ENCODE peak calls at places on chromosome 9, in nine cellular contexts. One of them, this sample, is unnamed.

GRCh38 chr9:92807031-92807756 is 42.6 kb upstream of the BICD2 start:
- DNase-seq in effector CD4-positive, alpha-beta T cell: no peak
- DNase-seq in endothelial cell: no peak
- DNase-seq in T-helper 1 cell: no peak
- DNase-seq in AG10803: no peak
- DNase-seq in NCI-H510A: no peak
- DNase-seq in NCI-H1092 treated with DMSO at 0.1 percent for 48 hours: no peak
- DNase-seq in MM.1S: no peak
- DNase-seq in epithelial cell of esophagus: no peak
- DNase-seq in this sample: no peak

GRCh38 chr9:130880599-130881220 is 15.9 kb downstream of the QRFP start:
- DNase-seq in NCI-H510A: no peak
- DNase-seq in T-helper 1 cell: no peak
- DNase-seq in endothelial cell: no peak
- DNase-seq in NCI-H1092 treated with DMSO at 0.1 percent for 48 hours: no peak
- DNase-seq in effector CD4-positive, alpha-beta T cell: no peak
- DNase-seq in MM.1S: no peak
- DNase-seq in epithelial cell of esophagus: no peak
- DNase-seq in AG10803: no peak
- DNase-seq in this sample: no peak

GRCh38 chr9:115170674-115171073 is 52.7 kb upstream of the TNC start:
- DNase-seq in T-helper 1 cell: no peak
- DNase-seq in MM.1S: no peak
- DNase-seq in effector CD4-positive, alpha-beta T cell: no peak
- DNase-seq in endothelial cell: no peak
- DNase-seq in NCI-H510A: no peak
- DNase-seq in epithelial cell of esophagus: peak; percentile 81
- DNase-seq in NCI-H1092 treated with DMSO at 0.1 percent for 48 hours: no peak
- DNase-seq in AG10803: peak; percentile 54
- DNase-seq in this sample: no peak

GRCh38 chr9:135744333-135745070 is 42.5 kb downstream of the KCNT1 start:
- DNase-seq in AG10803: no peak
- DNase-seq in NCI-H510A: no peak
- DNase-seq in epithelial cell of esophagus: no peak
- DNase-seq in MM.1S: no peak
- DNase-seq in T-helper 1 cell: no peak
- DNase-seq in effector CD4-positive, alpha-beta T cell: no peak
- DNase-seq in NCI-H1092 treated with DMSO at 0.1 percent for 48 hours: no peak
- DNase-seq in endothelial cell: no peak
- DNase-seq in this sample: no peak

GRCh38 chr9:130768265-130768664 is 66.8 kb upstream of the ABL1 start:
- DNase-seq in effector CD4-positive, alpha-beta T cell: no peak
- DNase-seq in NCI-H1092 treated with DMSO at 0.1 percent for 48 hours: no peak
- DNase-seq in epithelial cell of esophagus: no peak
- DNase-seq in AG10803: peak; percentile 37
- DNase-seq in endothelial cell: peak; percentile 19
- DNase-seq in T-helper 1 cell: no peak
- DNase-seq in NCI-H510A: no peak
- DNase-seq in MM.1S: no peak
- DNase-seq in this sample: no peak

GRCh38 chr9:89675403-89675771 is 70.6 kb downstream of the GADD45G start:
- DNase-seq in NCI-H1092 treated with DMSO at 0.1 percent for 48 hours: no peak
- DNase-seq in effector CD4-positive, alpha-beta T cell: no peak
- DNase-seq in T-helper 1 cell: no peak
- DNase-seq in epithelial cell of esophagus: no peak
- DNase-seq in NCI-H510A: no peak
- DNase-seq in MM.1S: no peak
- DNase-seq in endothelial cell: no peak
- DNase-seq in AG10803: no peak
- DNase-seq in this sample: no peak

GRCh38 chr9:129484325-129485000 is 136.4 kb downstream of the C9orf50 start:
- DNase-seq in effector CD4-positive, alpha-beta T cell: no peak
- DNase-seq in MM.1S: no peak
- DNase-seq in epithelial cell of esophagus: no peak
- DNase-seq in NCI-H1092 treated with DMSO at 0.1 percent for 48 hours: no peak
- DNase-seq in T-helper 1 cell: no peak
- DNase-seq in endothelial cell: no peak
- DNase-seq in NCI-H510A: no peak
- DNase-seq in AG10803: no peak
- DNase-seq in this sample: no peak

GRCh38 chr9:30673132-30673531 is 1711.3 kb upstream of the ACO1 start:
- DNase-seq in endothelial cell: no peak
- DNase-seq in effector CD4-positive, alpha-beta T cell: no peak
- DNase-seq in T-helper 1 cell: no peak
- DNase-seq in NCI-H510A: no peak
- DNase-seq in NCI-H1092 treated with DMSO at 0.1 percent for 48 hours: no peak
- DNase-seq in MM.1S: peak; percentile 52
- DNase-seq in epithelial cell of esophagus: peak; percentile 70
- DNase-seq in AG10803: no peak
- DNase-seq in this sample: no peak

GRCh38 chr9:63859475-63860215 is 1425.4 kb downstream of the FOXD4L5 start:
- DNase-seq in effector CD4-positive, alpha-beta T cell: no peak
- DNase-seq in endothelial cell: no peak
- DNase-seq in NCI-H1092 treated with DMSO at 0.1 percent for 48 hours: no peak
- DNase-seq in T-helper 1 cell: no peak
- DNase-seq in epithelial cell of esophagus: peak; percentile 8
- DNase-seq in AG10803: no peak
- DNase-seq in MM.1S: peak; percentile 6
- DNase-seq in NCI-H510A: no peak
- DNase-seq in this sample: no peak

GRCh38 chr9:17216011-17216410 is 81.2 kb downstream of the CNTLN start:
- DNase-seq in MM.1S: no peak
- DNase-seq in effector CD4-positive, alpha-beta T cell: no peak
- DNase-seq in endothelial cell: no peak
- DNase-seq in AG10803: no peak
- DNase-seq in NCI-H510A: no peak
- DNase-seq in epithelial cell of esophagus: peak; percentile 81
- DNase-seq in NCI-H1092 treated with DMSO at 0.1 percent for 48 hours: no peak
- DNase-seq in T-helper 1 cell: no peak
- DNase-seq in this sample: no peak

GRCh38 chr9:93090091-93090655 is 5.8 kb upstream of the CARD19 start:
- DNase-seq in MM.1S: no peak
- DNase-seq in NCI-H510A: no peak
- DNase-seq in endothelial cell: no peak
- DNase-seq in AG10803: no peak
- DNase-seq in NCI-H1092 treated with DMSO at 0.1 percent for 48 hours: no peak
- DNase-seq in epithelial cell of esophagus: no peak
- DNase-seq in effector CD4-positive, alpha-beta T cell: no peak
- DNase-seq in T-helper 1 cell: no peak
- DNase-seq in this sample: no peak

GRCh38 chr9:112582371-112582770 is 95.7 kb downstream of the KIAA1958 start:
- DNase-seq in epithelial cell of esophagus: peak; percentile 69
- DNase-seq in MM.1S: no peak
- DNase-seq in NCI-H510A: no peak
- DNase-seq in T-helper 1 cell: no peak
- DNase-seq in AG10803: no peak
- DNase-seq in effector CD4-positive, alpha-beta T cell: no peak
- DNase-seq in endothelial cell: no peak
- DNase-seq in NCI-H1092 treated with DMSO at 0.1 percent for 48 hours: no peak
- DNase-seq in this sample: no peak

GRCh38 chr9:116166713-116167112 is 13.1 kb downstream of the PAPPA start:
- DNase-seq in epithelial cell of esophagus: no peak
- DNase-seq in NCI-H510A: no peak
- DNase-seq in effector CD4-positive, alpha-beta T cell: no peak
- DNase-seq in T-helper 1 cell: no peak
- DNase-seq in MM.1S: no peak
- DNase-seq in NCI-H1092 treated with DMSO at 0.1 percent for 48 hours: no peak
- DNase-seq in AG10803: no peak
- DNase-seq in endothelial cell: no peak
- DNase-seq in this sample: no peak

GRCh38 chr9:111481885-111482636 is 2.1 kb downstream of the ECPAS start:
- DNase-seq in AG10803: peak; percentile 32
- DNase-seq in T-helper 1 cell: no peak
- DNase-seq in MM.1S: no peak
- DNase-seq in NCI-H510A: peak; percentile 46
- DNase-seq in NCI-H1092 treated with DMSO at 0.1 percent for 48 hours: peak; percentile 60
- DNase-seq in epithelial cell of esophagus: peak; percentile 47
- DNase-seq in endothelial cell: no peak
- DNase-seq in effector CD4-positive, alpha-beta T cell: no peak
- DNase-seq in this sample: no peak

GRCh38 chr9:133701981-133702797 is 36.0 kb downstream of the SARDH start:
- DNase-seq in NCI-H1092 treated with DMSO at 0.1 percent for 48 hours: no peak
- DNase-seq in NCI-H510A: peak; percentile 61
- DNase-seq in T-helper 1 cell: peak; percentile 25
- DNase-seq in effector CD4-positive, alpha-beta T cell: peak; percentile 55
- DNase-seq in epithelial cell of esophagus: no peak
- DNase-seq in MM.1S: no peak
- DNase-seq in endothelial cell: no peak
- DNase-seq in AG10803: no peak
- DNase-seq in this sample: peak; percentile 59

GRCh38 chr9:7104625-7105024 is 346.9 kb downstream of the KDM4C start:
- DNase-seq in T-helper 1 cell: no peak
- DNase-seq in epithelial cell of esophagus: no peak
- DNase-seq in NCI-H510A: no peak
- DNase-seq in endothelial cell: no peak
- DNase-seq in NCI-H1092 treated with DMSO at 0.1 percent for 48 hours: no peak
- DNase-seq in AG10803: no peak
- DNase-seq in MM.1S: no peak
- DNase-seq in effector CD4-positive, alpha-beta T cell: no peak
- DNase-seq in this sample: no peak

GRCh38 chr9:91207481-91207888 is 154.2 kb downstream of the AUH start:
- DNase-seq in MM.1S: no peak
- DNase-seq in NCI-H510A: no peak
- DNase-seq in epithelial cell of esophagus: no peak
- DNase-seq in effector CD4-positive, alpha-beta T cell: no peak
- DNase-seq in NCI-H1092 treated with DMSO at 0.1 percent for 48 hours: no peak
- DNase-seq in T-helper 1 cell: no peak
- DNase-seq in endothelial cell: no peak
- DNase-seq in AG10803: no peak
- DNase-seq in this sample: no peak

GRCh38 chr9:14910178-14910805 is at the start of gene FREM1:
- DNase-seq in epithelial cell of esophagus: no peak
- DNase-seq in T-helper 1 cell: no peak
- DNase-seq in MM.1S: no peak
- DNase-seq in AG10803: no peak
- DNase-seq in effector CD4-positive, alpha-beta T cell: no peak
- DNase-seq in NCI-H510A: no peak
- DNase-seq in NCI-H1092 treated with DMSO at 0.1 percent for 48 hours: peak; percentile 63
- DNase-seq in endothelial cell: peak; percentile 38
- DNase-seq in this sample: no peak

GRCh38 chr9:93531374-93531773 is 45.0 kb upstream of the PHF2 start:
- DNase-seq in MM.1S: no peak
- DNase-seq in AG10803: no peak
- DNase-seq in NCI-H1092 treated with DMSO at 0.1 percent for 48 hours: no peak
- DNase-seq in endothelial cell: no peak
- DNase-seq in T-helper 1 cell: no peak
- DNase-seq in epithelial cell of esophagus: peak; percentile 17
- DNase-seq in NCI-H510A: no peak
- DNase-seq in effector CD4-positive, alpha-beta T cell: no peak
- DNase-seq in this sample: no peak

GRCh38 chr9:86947146-86948081 is at the start of gene GAS1:
- DNase-seq in NCI-H1092 treated with DMSO at 0.1 percent for 48 hours: peak; percentile 70
- DNase-seq in epithelial cell of esophagus: peak; percentile 89
- DNase-seq in endothelial cell: peak; percentile 76
- DNase-seq in NCI-H510A: peak; percentile 23
- DNase-seq in effector CD4-positive, alpha-beta T cell: peak; percentile 54
- DNase-seq in MM.1S: peak; percentile 86
- DNase-seq in T-helper 1 cell: peak; percentile 42
- DNase-seq in AG10803: peak; percentile 99
- DNase-seq in this sample: peak; percentile 43

GRCh38 chr9:114181583-114182409 is 26.5 kb downstream of the COL27A1 start:
- DNase-seq in effector CD4-positive, alpha-beta T cell: no peak
- DNase-seq in MM.1S: no peak
- DNase-seq in NCI-H510A: no peak
- DNase-seq in NCI-H1092 treated with DMSO at 0.1 percent for 48 hours: no peak
- DNase-seq in AG10803: no peak
- DNase-seq in endothelial cell: no peak
- DNase-seq in epithelial cell of esophagus: no peak
- DNase-seq in T-helper 1 cell: no peak
- DNase-seq in this sample: no peak

GRCh38 chr9:96122756-96123155 is 179.2 kb downstream of the HSD17B3 start:
- DNase-seq in MM.1S: no peak
- DNase-seq in effector CD4-positive, alpha-beta T cell: no peak
- DNase-seq in epithelial cell of esophagus: no peak
- DNase-seq in NCI-H510A: no peak
- DNase-seq in NCI-H1092 treated with DMSO at 0.1 percent for 48 hours: no peak
- DNase-seq in endothelial cell: no peak
- DNase-seq in T-helper 1 cell: no peak
- DNase-seq in AG10803: peak; percentile 58
- DNase-seq in this sample: no peak

GRCh38 chr9:124617477-124618141 is 110.4 kb upstream of the NR5A1 start:
- DNase-seq in MM.1S: peak; percentile 66
- DNase-seq in effector CD4-positive, alpha-beta T cell: peak; percentile 46
- DNase-seq in endothelial cell: peak; percentile 85
- DNase-seq in epithelial cell of esophagus: peak; percentile 80
- DNase-seq in AG10803: peak; percentile 79
- DNase-seq in NCI-H1092 treated with DMSO at 0.1 percent for 48 hours: peak; percentile 54
- DNase-seq in T-helper 1 cell: peak; percentile 8
- DNase-seq in NCI-H510A: peak; percentile 13
- DNase-seq in this sample: peak; percentile 55

GRCh38 chr9:84343111-84343521 is 2.6 kb upstream of the SLC28A3 start:
- DNase-seq in epithelial cell of esophagus: peak; percentile 63
- DNase-seq in T-helper 1 cell: no peak
- DNase-seq in effector CD4-positive, alpha-beta T cell: no peak
- DNase-seq in NCI-H510A: no peak
- DNase-seq in MM.1S: no peak
- DNase-seq in endothelial cell: no peak
- DNase-seq in AG10803: no peak
- DNase-seq in NCI-H1092 treated with DMSO at 0.1 percent for 48 hours: no peak
- DNase-seq in this sample: no peak

GRCh38 chr9:97529363-97530076 is 28.1 kb downstream of the TMOD1 start:
- DNase-seq in effector CD4-positive, alpha-beta T cell: no peak
- DNase-seq in MM.1S: no peak
- DNase-seq in AG10803: peak; percentile 2
- DNase-seq in endothelial cell: no peak
- DNase-seq in NCI-H1092 treated with DMSO at 0.1 percent for 48 hours: no peak
- DNase-seq in epithelial cell of esophagus: peak; percentile 49
- DNase-seq in NCI-H510A: no peak
- DNase-seq in T-helper 1 cell: no peak
- DNase-seq in this sample: no peak

GRCh38 chr9:114429488-114429887 is 41.7 kb upstream of the AKNA start:
- DNase-seq in AG10803: no peak
- DNase-seq in MM.1S: no peak
- DNase-seq in epithelial cell of esophagus: no peak
- DNase-seq in T-helper 1 cell: no peak
- DNase-seq in endothelial cell: no peak
- DNase-seq in NCI-H1092 treated with DMSO at 0.1 percent for 48 hours: no peak
- DNase-seq in effector CD4-positive, alpha-beta T cell: no peak
- DNase-seq in NCI-H510A: peak; percentile 78
- DNase-seq in this sample: no peak

GRCh38 chr9:115385383-115386122 is 267.6 kb upstream of the TNC start:
- DNase-seq in epithelial cell of esophagus: no peak
- DNase-seq in AG10803: no peak
- DNase-seq in NCI-H1092 treated with DMSO at 0.1 percent for 48 hours: no peak
- DNase-seq in NCI-H510A: no peak
- DNase-seq in effector CD4-positive, alpha-beta T cell: no peak
- DNase-seq in T-helper 1 cell: no peak
- DNase-seq in MM.1S: no peak
- DNase-seq in endothelial cell: no peak
- DNase-seq in this sample: no peak

GRCh38 chr9:95296761-95297160 is 20.7 kb downstream of the FANCC start:
- DNase-seq in T-helper 1 cell: no peak
- DNase-seq in NCI-H510A: no peak
- DNase-seq in AG10803: no peak
- DNase-seq in endothelial cell: no peak
- DNase-seq in effector CD4-positive, alpha-beta T cell: no peak
- DNase-seq in epithelial cell of esophagus: no peak
- DNase-seq in NCI-H1092 treated with DMSO at 0.1 percent for 48 hours: no peak
- DNase-seq in MM.1S: no peak
- DNase-seq in this sample: no peak

GRCh38 chr9:14813336-14814020 is 90.9 kb upstream of the CER1 start:
- DNase-seq in T-helper 1 cell: no peak
- DNase-seq in AG10803: peak; percentile 33
- DNase-seq in NCI-H510A: no peak
- DNase-seq in NCI-H1092 treated with DMSO at 0.1 percent for 48 hours: no peak
- DNase-seq in effector CD4-positive, alpha-beta T cell: no peak
- DNase-seq in epithelial cell of esophagus: no peak
- DNase-seq in MM.1S: no peak
- DNase-seq in endothelial cell: no peak
- DNase-seq in this sample: no peak

GRCh38 chr9:93167185-93167584 is 16.8 kb upstream of the WNK2 start:
- DNase-seq in AG10803: no peak
- DNase-seq in effector CD4-positive, alpha-beta T cell: no peak
- DNase-seq in MM.1S: no peak
- DNase-seq in epithelial cell of esophagus: no peak
- DNase-seq in NCI-H1092 treated with DMSO at 0.1 percent for 48 hours: no peak
- DNase-seq in endothelial cell: no peak
- DNase-seq in NCI-H510A: no peak
- DNase-seq in T-helper 1 cell: no peak
- DNase-seq in this sample: no peak

GRCh38 chr9:37935106-37935505 is 31.2 kb upstream of the SLC25A51 start:
- DNase-seq in T-helper 1 cell: no peak
- DNase-seq in endothelial cell: no peak
- DNase-seq in AG10803: no peak
- DNase-seq in effector CD4-positive, alpha-beta T cell: no peak
- DNase-seq in NCI-H1092 treated with DMSO at 0.1 percent for 48 hours: no peak
- DNase-seq in epithelial cell of esophagus: no peak
- DNase-seq in NCI-H510A: no peak
- DNase-seq in MM.1S: no peak
- DNase-seq in this sample: no peak